ENCODE peak calls at places on chromosomes 4 and X, in nine cellular contexts. One of them, this sample, is unnamed.

GRCh38 chrX:116246261-116246660 is 75.7 kb downstream of the AGTR2 start:
- DNase-seq in suprapubic skin: no peak
- DNase-seq in sigmoid colon: no peak
- DNase-seq in vagina: no peak
- DNase-seq in HepG2: no peak
- DNase-seq in GM23338: no peak
- DNase-seq in prostate gland: no peak
- DNase-seq in stomach: no peak
- DNase-seq in HL-60: no peak
- DNase-seq in this sample: no peak

GRCh38 chr4:153643406-153644016 is 40.6 kb upstream of the TLR2 start:
- DNase-seq in suprapubic skin: no peak
- DNase-seq in sigmoid colon: no peak
- DNase-seq in vagina: no peak
- DNase-seq in HepG2: peak
- DNase-seq in GM23338: peak
- DNase-seq in prostate gland: no peak
- DNase-seq in stomach: no peak
- DNase-seq in HL-60: peak
- DNase-seq in this sample: peak

GRCh38 chr4:53786632-53787031 is 195.3 kb upstream of the LNX1 start:
- DNase-seq in suprapubic skin: no peak
- DNase-seq in sigmoid colon: peak
- DNase-seq in vagina: no peak
- DNase-seq in HepG2: no peak
- DNase-seq in GM23338: no peak
- DNase-seq in prostate gland: no peak
- DNase-seq in stomach: no peak
- DNase-seq in HL-60: no peak
- DNase-seq in this sample: no peak

GRCh38 chr4:168845897-168846296 is 164.2 kb downstream of the CBR4 start:
- DNase-seq in suprapubic skin: no peak
- DNase-seq in sigmoid colon: no peak
- DNase-seq in vagina: no peak
- DNase-seq in HepG2: peak
- DNase-seq in GM23338: no peak
- DNase-seq in prostate gland: no peak
- DNase-seq in stomach: no peak
- DNase-seq in HL-60: no peak
- DNase-seq in this sample: no peak

GRCh38 chrX:68238568-68238967 is 194.7 kb downstream of the OPHN1 start:
- DNase-seq in suprapubic skin: no peak
- DNase-seq in sigmoid colon: no peak
- DNase-seq in vagina: no peak
- DNase-seq in HepG2: no peak
- DNase-seq in GM23338: peak
- DNase-seq in prostate gland: no peak
- DNase-seq in stomach: no peak
- DNase-seq in HL-60: peak
- DNase-seq in this sample: peak

GRCh38 chrX:106481341-106481740 is 130.4 kb upstream of the RADX start:
- DNase-seq in suprapubic skin: no peak
- DNase-seq in sigmoid colon: no peak
- DNase-seq in vagina: no peak
- DNase-seq in HepG2: peak
- DNase-seq in GM23338: peak
- DNase-seq in prostate gland: peak
- DNase-seq in stomach: peak
- DNase-seq in HL-60: peak
- DNase-seq in this sample: peak

GRCh38 chrX:21493226-21493850 is 119.1 kb downstream of the CNKSR2 start:
- DNase-seq in suprapubic skin: no peak
- DNase-seq in sigmoid colon: no peak
- DNase-seq in vagina: no peak
- DNase-seq in HepG2: no peak
- DNase-seq in GM23338: no peak
- DNase-seq in prostate gland: no peak
- DNase-seq in stomach: no peak
- DNase-seq in HL-60: no peak
- DNase-seq in this sample: no peak

GRCh38 chr4:142365386-142365785 is 480.7 kb downstream of the INPP4B start:
- DNase-seq in suprapubic skin: no peak
- DNase-seq in sigmoid colon: no peak
- DNase-seq in vagina: no peak
- DNase-seq in HepG2: no peak
- DNase-seq in GM23338: no peak
- DNase-seq in prostate gland: no peak
- DNase-seq in stomach: no peak
- DNase-seq in HL-60: no peak
- DNase-seq in this sample: no peak

GRCh38 chrX:86002076-86002896 is 45.1 kb downstream of the CHM start:
- DNase-seq in suprapubic skin: no peak
- DNase-seq in sigmoid colon: no peak
- DNase-seq in vagina: no peak
- DNase-seq in HepG2: peak
- DNase-seq in GM23338: peak
- DNase-seq in prostate gland: no peak
- DNase-seq in stomach: peak
- DNase-seq in HL-60: peak
- DNase-seq in this sample: peak

GRCh38 chrX:17669458-17669857 is 67.8 kb upstream of the SCML1 start:
- DNase-seq in suprapubic skin: no peak
- DNase-seq in sigmoid colon: no peak
- DNase-seq in vagina: no peak
- DNase-seq in HepG2: no peak
- DNase-seq in GM23338: peak
- DNase-seq in prostate gland: no peak
- DNase-seq in stomach: no peak
- DNase-seq in HL-60: no peak
- DNase-seq in this sample: no peak

GRCh38 chr4:100590308-100590707 is 72.5 kb upstream of the EMCN start:
- DNase-seq in suprapubic skin: no peak
- DNase-seq in sigmoid colon: no peak
- DNase-seq in vagina: no peak
- DNase-seq in HepG2: no peak
- DNase-seq in GM23338: no peak
- DNase-seq in prostate gland: no peak
- DNase-seq in stomach: no peak
- DNase-seq in HL-60: no peak
- DNase-seq in this sample: no peak

GRCh38 chr4:182644326-182645050 is 272.7 kb downstream of the DCTD start:
- DNase-seq in suprapubic skin: no peak
- DNase-seq in sigmoid colon: no peak
- DNase-seq in vagina: no peak
- DNase-seq in HepG2: no peak
- DNase-seq in GM23338: no peak
- DNase-seq in prostate gland: no peak
- DNase-seq in stomach: no peak
- DNase-seq in HL-60: no peak
- DNase-seq in this sample: no peak

GRCh38 chrX:108068121-108068520 is 23.2 kb downstream of the PSMD10 start:
- DNase-seq in suprapubic skin: no peak
- DNase-seq in sigmoid colon: no peak
- DNase-seq in vagina: no peak
- DNase-seq in HepG2: no peak
- DNase-seq in GM23338: no peak
- DNase-seq in prostate gland: no peak
- DNase-seq in stomach: no peak
- DNase-seq in HL-60: no peak
- DNase-seq in this sample: no peak

GRCh38 chrX:95071621-95072020 is 1397.6 kb downstream of the FAM133A start:
- DNase-seq in suprapubic skin: no peak
- DNase-seq in sigmoid colon: no peak
- DNase-seq in vagina: no peak
- DNase-seq in HepG2: no peak
- DNase-seq in GM23338: no peak
- DNase-seq in prostate gland: no peak
- DNase-seq in stomach: no peak
- DNase-seq in HL-60: no peak
- DNase-seq in this sample: no peak

GRCh38 chr4:13481569-13481968 is 2.6 kb downstream of the RAB28 start:
- DNase-seq in suprapubic skin: no peak
- DNase-seq in sigmoid colon: no peak
- DNase-seq in vagina: no peak
- DNase-seq in HepG2: no peak
- DNase-seq in GM23338: no peak
- DNase-seq in prostate gland: no peak
- DNase-seq in stomach: no peak
- DNase-seq in HL-60: no peak
- DNase-seq in this sample: peak

GRCh38 chr4:181858746-181859145 is 384.5 kb upstream of the TENM3 start:
- DNase-seq in suprapubic skin: no peak
- DNase-seq in sigmoid colon: no peak
- DNase-seq in vagina: no peak
- DNase-seq in HepG2: no peak
- DNase-seq in GM23338: no peak
- DNase-seq in prostate gland: no peak
- DNase-seq in stomach: no peak
- DNase-seq in HL-60: no peak
- DNase-seq in this sample: no peak

DNA sequence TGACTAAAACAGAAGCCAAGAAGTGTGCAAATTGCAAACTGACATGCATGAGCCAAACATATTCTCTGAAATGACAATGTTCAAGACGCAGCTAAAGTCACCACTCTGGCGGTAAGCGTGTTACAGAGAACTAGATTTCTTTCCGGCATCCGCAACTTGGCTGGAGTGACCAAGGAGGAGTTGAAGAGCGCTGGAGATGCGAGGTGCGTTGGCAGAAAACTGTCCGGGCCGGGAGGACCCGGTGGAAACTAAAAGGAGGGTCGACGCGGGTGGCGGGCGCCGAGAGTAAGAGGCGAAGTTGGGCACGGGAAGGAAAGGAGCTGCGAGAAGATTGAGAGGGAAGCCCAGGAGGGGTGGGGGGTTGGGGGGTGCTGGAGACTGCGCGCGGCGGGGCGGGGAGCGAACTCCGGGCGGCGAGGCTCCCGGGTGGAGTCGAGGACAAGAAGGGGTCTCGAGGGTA is 807 bp downstream of the SEL1L3 start:
- DNase-seq in suprapubic skin: no peak
- DNase-seq in sigmoid colon: no peak
- DNase-seq in vagina: no peak
- DNase-seq in HepG2: no peak
- DNase-seq in GM23338: peak
- DNase-seq in prostate gland: peak
- DNase-seq in stomach: no peak
- DNase-seq in HL-60: peak
- DNase-seq in this sample: no peak
- TF ChIP-seq POLR2AphosphoS5 in suprapubic skin: no peak
- TF ChIP-seq POLR2AphosphoS5 in sigmoid colon: no peak
- TF ChIP-seq POLR2AphosphoS5 in vagina: no peak
- TF ChIP-seq POLR2AphosphoS5 in HepG2: no peak
- TF ChIP-seq POLR2AphosphoS5 in GM23338: no peak
- TF ChIP-seq POLR2AphosphoS5 in prostate gland: no peak
- TF ChIP-seq POLR2AphosphoS5 in stomach: no peak
- TF ChIP-seq POLR2AphosphoS5 in HL-60: no peak
- TF ChIP-seq POLR2AphosphoS5 in this sample: no peak

GRCh38 chr4:7423801-7424552 is 10.8 kb downstream of the PSAPL1 start:
- DNase-seq in suprapubic skin: peak
- DNase-seq in sigmoid colon: peak
- DNase-seq in vagina: no peak
- DNase-seq in HepG2: no peak
- DNase-seq in GM23338: no peak
- DNase-seq in prostate gland: no peak
- DNase-seq in stomach: peak
- DNase-seq in HL-60: no peak
- DNase-seq in this sample: no peak

GRCh38 chr4:7425591-7426468 is 8.9 kb downstream of the PSAPL1 start:
- DNase-seq in suprapubic skin: peak
- DNase-seq in sigmoid colon: peak
- DNase-seq in vagina: no peak
- DNase-seq in HepG2: no peak
- DNase-seq in GM23338: no peak
- DNase-seq in prostate gland: no peak
- DNase-seq in stomach: peak
- DNase-seq in HL-60: no peak
- DNase-seq in this sample: no peak

GRCh38 chr4:7425171-7425570 is 9.6 kb downstream of the PSAPL1 start:
- DNase-seq in suprapubic skin: peak
- DNase-seq in sigmoid colon: peak
- DNase-seq in vagina: no peak
- DNase-seq in HepG2: no peak
- DNase-seq in GM23338: no peak
- DNase-seq in prostate gland: no peak
- DNase-seq in stomach: peak
- DNase-seq in HL-60: no peak
- DNase-seq in this sample: no peak

GRCh38 chr4:7423391-7423790 is 11.3 kb downstream of the PSAPL1 start:
- DNase-seq in suprapubic skin: peak
- DNase-seq in sigmoid colon: peak
- DNase-seq in vagina: no peak
- DNase-seq in HepG2: no peak
- DNase-seq in GM23338: no peak
- DNase-seq in prostate gland: no peak
- DNase-seq in stomach: peak
- DNase-seq in HL-60: no peak
- DNase-seq in this sample: no peak

GRCh38 chr4:7424553-7425111 is 10.1 kb downstream of the PSAPL1 start:
- DNase-seq in suprapubic skin: peak
- DNase-seq in sigmoid colon: peak
- DNase-seq in vagina: no peak
- DNase-seq in HepG2: no peak
- DNase-seq in GM23338: no peak
- DNase-seq in prostate gland: no peak
- DNase-seq in stomach: peak
- DNase-seq in HL-60: no peak
- DNase-seq in this sample: no peak
- TF ChIP-seq POLR2AphosphoS5 in suprapubic skin: no peak
- TF ChIP-seq POLR2AphosphoS5 in sigmoid colon: no peak
- TF ChIP-seq POLR2AphosphoS5 in vagina: no peak
- TF ChIP-seq POLR2AphosphoS5 in HepG2: no peak
- TF ChIP-seq POLR2AphosphoS5 in GM23338: no peak
- TF ChIP-seq POLR2AphosphoS5 in prostate gland: no peak
- TF ChIP-seq POLR2AphosphoS5 in stomach: no peak
- TF ChIP-seq POLR2AphosphoS5 in HL-60: no peak
- TF ChIP-seq POLR2AphosphoS5 in this sample: no peak

DNA sequence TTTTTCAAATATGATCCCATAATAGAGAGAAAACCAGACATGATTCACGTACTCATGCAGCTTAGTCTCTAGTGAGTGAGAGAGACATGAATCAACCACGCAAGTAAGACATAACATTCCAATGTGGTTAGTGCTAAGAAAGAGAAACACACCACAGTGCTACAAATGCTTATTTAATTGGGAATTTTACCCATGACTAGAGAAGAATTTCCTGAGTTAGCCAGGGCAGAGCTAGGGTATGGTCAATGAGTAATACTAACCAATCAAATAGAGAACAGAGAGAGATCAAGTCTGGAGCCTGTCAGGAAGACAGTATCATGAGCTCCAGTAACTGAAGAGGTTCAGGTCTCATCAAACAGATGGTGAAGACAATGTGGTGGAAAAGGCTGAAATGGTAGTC is 495.2 kb downstream of the PDGFC start:
- DNase-seq in suprapubic skin: no peak
- DNase-seq in sigmoid colon: no peak
- DNase-seq in vagina: no peak
- DNase-seq in HepG2: peak
- DNase-seq in GM23338: no peak
- DNase-seq in prostate gland: no peak
- DNase-seq in stomach: no peak
- DNase-seq in HL-60: no peak
- DNase-seq in this sample: no peak
- TF ChIP-seq POLR2AphosphoS5 in suprapubic skin: no peak
- TF ChIP-seq POLR2AphosphoS5 in sigmoid colon: no peak
- TF ChIP-seq POLR2AphosphoS5 in vagina: no peak
- TF ChIP-seq POLR2AphosphoS5 in HepG2: no peak
- TF ChIP-seq POLR2AphosphoS5 in GM23338: no peak
- TF ChIP-seq POLR2AphosphoS5 in prostate gland: no peak
- TF ChIP-seq POLR2AphosphoS5 in stomach: no peak
- TF ChIP-seq POLR2AphosphoS5 in HL-60: no peak
- TF ChIP-seq POLR2AphosphoS5 in this sample: no peak

GRCh38 chrX:7927259-7928167 is at the start of gene PNPLA4:
- DNase-seq in suprapubic skin: peak
- DNase-seq in sigmoid colon: peak
- DNase-seq in vagina: no peak
- DNase-seq in HepG2: peak
- DNase-seq in GM23338: peak
- DNase-seq in prostate gland: peak
- DNase-seq in stomach: peak
- DNase-seq in HL-60: peak
- DNase-seq in this sample: peak
- TF ChIP-seq POLR2AphosphoS5 in suprapubic skin: no peak
- TF ChIP-seq POLR2AphosphoS5 in sigmoid colon: peak
- TF ChIP-seq POLR2AphosphoS5 in vagina: peak
- TF ChIP-seq POLR2AphosphoS5 in HepG2: peak
- TF ChIP-seq POLR2AphosphoS5 in GM23338: peak
- TF ChIP-seq POLR2AphosphoS5 in prostate gland: peak
- TF ChIP-seq POLR2AphosphoS5 in stomach: no peak
- TF ChIP-seq POLR2AphosphoS5 in HL-60: peak
- TF ChIP-seq POLR2AphosphoS5 in this sample: peak

This sample was measured in K562.